ENCODE peak calls at places on chromosomes 2 and 18, in five cellular contexts. X is IMR-90, A is mesendoderm, L is mesenchymal stem cell, E is H9. U is an unnamed sample.
A peak's percentile ranks its signal among the peaks of the same experiment; 100 is the strongest.

GRCh38 chr18:46169464-46169941 is 65.3 kb downstream of the HAUS1 start:
- DNase-seq in X (peak; percentile 83), A (peak; percentile 48), L (peak; percentile 74), E (no peak), U (no peak)

GRCh38 chr2:158779621-158780020 is 15.5 kb upstream of the DAPL1 start:
- DNase-seq in X (no peak), A (no peak), L (peak; percentile 11), E (no peak), U (no peak)

GRCh38 chr2:183597841-183598240 is 473.6 kb downstream of the NUP35 start:
- DNase-seq in X (no peak), A (no peak), L (no peak), E (no peak), U (no peak)

GRCh38 chr2:38565333-38565732 is 37.4 kb downstream of the HNRNPLL start:
- DNase-seq in X (no peak), A (no peak), L (no peak), E (no peak), U (no peak)

GRCh38 chr18:68735498-68736343 is 20.8 kb upstream of the TMX3 start:
- DNase-seq in X (peak; percentile 74), A (peak; percentile 48), L (peak; percentile 59), E (no peak), U (peak; percentile 35)

GRCh38 chr2:200810252-200810650 is 1.5 kb upstream of the BZW1 start:
- DNase-seq in X (peak; percentile 93), A (peak; percentile 37), L (peak; percentile 72), E (no peak), U (no peak)

GRCh38 chr2:151905963-151906632 is 77.9 kb upstream of the ARL5A start:
- DNase-seq in X (no peak), A (no peak), L (no peak), E (no peak), U (no peak)

GRCh38 chr2:149027602-149028250 is 10.8 kb upstream of the LYPD6B start:
- DNase-seq in X (no peak), A (peak; percentile 25), L (no peak), E (no peak), U (no peak)

GRCh38 chr2:180604077-180604476 is 376.3 kb upstream of the UBE2E3 start:
- DNase-seq in X (peak; percentile 15), A (peak; percentile 82), L (peak; percentile 32), E (no peak), U (peak; percentile 29)

GRCh38 chr2:237140689-237141285 is 55.1 kb downstream of the COPS8 start:
- DNase-seq in X (no peak), A (no peak), L (no peak), E (no peak), U (no peak)

GRCh38 chr2:109702250-109702985 is 88.3 kb downstream of the SOWAHC start:
- DNase-seq in X (peak; percentile 63), A (no peak), L (peak; percentile 62), E (no peak), U (no peak)

GRCh38 chr2:214896287-214896686 is 86.8 kb upstream of the BARD1 start:
- DNase-seq in X (no peak), A (no peak), L (no peak), E (no peak), U (no peak)

GRCh38 chr2:48131503-48132293 is 225.4 kb upstream of the FBXO11 start:
- DNase-seq in X (peak; percentile 53), A (no peak), L (peak; percentile 79), E (no peak), U (no peak)

GRCh38 chr18:11040823-11041712 is 108.3 kb downstream of the PIEZO2 start:
- DNase-seq in X (peak; percentile 69), A (peak; percentile 66), L (peak; percentile 76), E (peak; percentile 51), U (peak; percentile 54)

GRCh38 chr2:189576361-189576760 is 4.2 kb downstream of the SLC40A1 start:
- DNase-seq in X (no peak), A (peak; percentile 44), L (no peak), E (no peak), U (no peak)

GRCh38 chr2:39837856-39838453 is 58.9 kb upstream of the THUMPD2 start:
- DNase-seq in X (peak; percentile 42), A (peak; percentile 72), L (peak; percentile 53), E (peak; percentile 65), U (no peak)

GRCh38 chr18:8721094-8721669 is 15.8 kb downstream of the MTCL1 start:
- DNase-seq in X (no peak), A (peak; percentile 32), L (no peak), E (no peak), U (no peak)

GRCh38 chr2:96138146-96139145 is at the start of gene ASTL:
- DNase-seq in X (peak; percentile 32), A (peak; percentile 75), L (peak; percentile 32), E (peak; percentile 98), U (no peak)

GRCh38 chr2:179751184-179751809 is 110.1 kb downstream of the ZNF385B start:
- DNase-seq in X (peak; percentile 47), A (peak; percentile 14), L (peak; percentile 30), E (no peak), U (no peak)

GRCh38 chr2:8487461-8487932 is 194.4 kb upstream of the ID2 start:
- DNase-seq in X (no peak), A (peak; percentile 71), L (no peak), E (peak; percentile 52), U (no peak)

GRCh38 chr18:11175266-11175947 is 26.0 kb upstream of the PIEZO2 start:
- DNase-seq in X (peak; percentile 85), A (no peak), L (peak; percentile 13), E (no peak), U (no peak)

GRCh38 chr2:241576293-241576654 is 17.7 kb downstream of the BOK start:
- DNase-seq in X (no peak), A (no peak), L (no peak), E (peak; percentile 45), U (no peak)

GRCh38 chr2:151783133-151783520 is 45.1 kb downstream of the ARL5A start:
- DNase-seq in X (no peak), A (no peak), L (no peak), E (no peak), U (no peak)

GRCh38 chr18:64271975-64272659 is 123.2 kb upstream of the LINC00305 start:
- DNase-seq in X (no peak), A (no peak), L (no peak), E (no peak), U (no peak)

GRCh38 chr18:64275593-64276309 is 126.9 kb upstream of the LINC00305 start:
- DNase-seq in X (no peak), A (no peak), L (no peak), E (no peak), U (no peak)

GRCh38 chr18:64273724-64274123 is 124.8 kb upstream of the LINC00305 start:
- DNase-seq in X (no peak), A (peak; percentile 52), L (no peak), E (peak; percentile 31), U (peak; percentile 12)

GRCh38 chr18:64271264-64271663 is 122.4 kb upstream of the LINC00305 start:
- DNase-seq in X (no peak), A (no peak), L (no peak), E (no peak), U (no peak)

GRCh38 chr18:64276736-64277135 is 127.8 kb upstream of the LINC00305 start:
- DNase-seq in X (no peak), A (no peak), L (no peak), E (no peak), U (no peak)
- H2BK15ac ChIP-seq in X (no peak overlapping the region), A (no peak overlapping the region), L (no peak overlapping the region), E (no peak overlapping the region), U (no peak overlapping the region)

GRCh38 chr2:224883172-224883516 is 159.1 kb downstream of the DOCK10 start:
- DNase-seq in X (no peak), A (no peak), L (no peak), E (no peak), U (no peak)

GRCh38 chr2:224884188-224884587 is 158.1 kb downstream of the DOCK10 start:
- DNase-seq in X (peak; percentile 35), A (no peak), L (peak; percentile 46), E (no peak), U (no peak)

GRCh38 chr2:224881846-224882245 is 160.4 kb downstream of the DOCK10 start:
- DNase-seq in X (peak; percentile 8), A (no peak), L (no peak), E (no peak), U (no peak)

GRCh38 chr2:224883700-224884099 is 158.6 kb downstream of the DOCK10 start:
- DNase-seq in X (no peak), A (no peak), L (no peak), E (no peak), U (no peak)

GRCh38 chr2:224882291-224883171 is 159.7 kb downstream of the DOCK10 start:
- DNase-seq in X (peak; percentile 95), A (no peak), L (peak; percentile 29), E (no peak), U (no peak)
- H2BK15ac ChIP-seq in X (peak overlapping the region; percentile 72), A (no peak overlapping the region), L (no peak overlapping the region), E (no peak overlapping the region), U (no peak overlapping the region)

GRCh38 chr18:76161983-76162382 is 333.1 kb downstream of the ZNF516 start:
- DNase-seq in X (no peak), A (no peak), L (no peak), E (no peak), U (no peak)
- H2BK15ac ChIP-seq in X (no peak overlapping the region), A (no peak overlapping the region), L (no peak overlapping the region), E (no peak overlapping the region), U (no peak overlapping the region)

DNA sequence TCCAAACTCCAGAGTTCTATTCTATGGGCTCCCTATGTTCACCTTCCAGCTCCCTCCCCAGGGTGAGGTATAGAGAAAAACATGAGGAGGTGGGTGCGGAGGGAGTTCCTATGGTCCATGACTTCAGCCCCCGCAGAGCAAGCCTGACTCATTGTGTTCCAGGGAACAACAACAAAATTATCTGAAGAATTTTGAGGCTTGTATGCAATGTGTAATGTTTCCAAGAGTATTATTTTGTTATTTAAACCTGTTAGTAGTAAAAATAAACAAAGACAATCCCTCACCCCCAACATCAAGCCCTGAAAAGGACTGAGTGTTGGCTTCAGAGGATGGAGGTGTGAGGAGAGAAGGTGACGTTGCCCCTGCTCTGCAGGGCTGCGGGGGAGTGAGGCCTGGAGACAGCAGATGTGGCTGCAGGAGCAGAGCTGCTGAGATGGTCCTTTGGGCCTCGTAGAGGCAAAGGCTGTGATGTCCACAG is 29.0 kb downstream of the LAMA3 start:
- DNase-seq in X (peak; percentile 79), A (no peak), L (peak; percentile 67), E (no peak), U (no peak)
- H2BK15ac ChIP-seq in X (peak overlapping the region; percentile 85), A (no peak overlapping the region), L (peak overlapping the region; percentile 41), E (no peak overlapping the region), U (no peak overlapping the region)

GRCh38 chr18:55552498-55553189 is 35.3 kb downstream of the TCF4 start:
- DNase-seq in X (peak; percentile 91), A (no peak), L (no peak), E (no peak), U (no peak)
- H2BK15ac ChIP-seq in X (no peak overlapping the region), A (no peak overlapping the region), L (no peak overlapping the region), E (no peak overlapping the region), U (no peak overlapping the region)

GRCh38 chr2:205683179-205683978 is 1.1 kb downstream of the NRP2 start:
- DNase-seq in X (peak; percentile 79), A (no peak), L (peak; percentile 92), E (no peak), U (no peak)

GRCh38 chr2:205683991-205684390 is 1.7 kb downstream of the NRP2 start:
- DNase-seq in X (no peak), A (no peak), L (no peak), E (no peak), U (no peak)

GRCh38 chr2:205681836-205682238 is 464 bp upstream of the NRP2 start:
- DNase-seq in X (no peak), A (peak; percentile 64), L (peak; percentile 42), E (peak; percentile 42), U (no peak)

GRCh38 chr2:205680903-205681302 is 1.4 kb upstream of the NRP2 start:
- DNase-seq in X (no peak), A (peak; percentile 89), L (peak; percentile 25), E (no peak), U (no peak)

GRCh38 chr2:205682239-205683021 is at the start of gene NRP2:
- DNase-seq in X (peak; percentile 89), A (peak; percentile 96), L (peak; percentile 92), E (peak; percentile 90), U (peak; percentile 84)
- H2BK15ac ChIP-seq in X (peak within 1 kb of the TSS; percentile 69), A (peak within 1 kb of the TSS; percentile 28), L (peak within 1 kb of the TSS; percentile 82), E (no peak within 1 kb of the TSS), U (peak within 1 kb of the TSS; percentile 77)

U was measured in neuronal stem cell.